ENCODE peak calls at places on chromosomes 2 and 18, in ten cellular contexts. M is upper lobe of left lung, B is ovary, V is neural progenitor cell, R is kidney, F is Caco-2, C is right lobe of liver, Q is hepatocyte, N is astrocyte, A is right atrium auricular region. O is an unnamed sample. For H3K9me3, the result is how much of the 10 kb centered on the place peaks cover.

GRCh38 chr2:175037941-175038340 is 32.8 kb upstream of the CHN1 start:
- DNase-seq in C (no peak), R (no peak), F (no peak), N (no peak), M (no peak), A (no peak), B (no peak), V (no peak), Q (no peak), O (no peak)

GRCh38 chr2:208182835-208183234 is 7.0 kb downstream of the C2orf80 start:
- DNase-seq in M (no peak), C (no peak), A (no peak), V (no peak), N (no peak), B (no peak), F (no peak), R (no peak), Q (no peak), O (no peak)

GRCh38 chr18:24013061-24013460 is 1.5 kb upstream of the TTC39C start:
- DNase-seq in V (no peak), M (no peak), F (no peak), N (no peak), Q (no peak), A (no peak), R (no peak), B (no peak), C (no peak), O (no peak)

GRCh38 chr2:11123856-11124759 is 31.2 kb upstream of the SLC66A3 start:
- DNase-seq in F (peak), C (peak), B (no peak), V (peak), R (no peak), Q (peak), N (no peak), M (peak), A (no peak), O (peak)

GRCh38 chr18:48841381-48842258 is 109.1 kb downstream of the SMAD7 start:
- DNase-seq in M (peak), R (peak), V (no peak), N (no peak), A (peak), Q (peak), F (peak), B (peak), C (peak), O (no peak)

GRCh38 chr2:111178730-111179405 is 58.2 kb downstream of the BCL2L11 start:
- DNase-seq in C (peak), M (no peak), V (no peak), N (peak), R (no peak), B (no peak), F (peak), A (no peak), Q (peak), O (no peak)

GRCh38 chr18:36446059-36446458 is 148.5 kb downstream of the FHOD3 start:
- DNase-seq in R (no peak), A (no peak), V (no peak), N (no peak), M (no peak), Q (no peak), C (no peak), F (no peak), B (no peak), O (no peak)

GRCh38 chr2:109129356-109129920 is 433 bp downstream of the SH3RF3 start:
- DNase-seq in C (peak), R (peak), Q (peak), V (peak), M (peak), N (peak), A (no peak), B (peak), F (no peak), O (no peak)

GRCh38 chr2:239230318-239231052 is 170.3 kb downstream of the HDAC4 start:
- DNase-seq in V (no peak), F (no peak), R (no peak), A (no peak), Q (no peak), C (peak), M (peak), N (no peak), B (no peak), O (no peak)

GRCh38 chr2:205837663-205838062 is 155.4 kb downstream of the NRP2 start:
- DNase-seq in B (no peak), F (no peak), C (no peak), V (no peak), R (no peak), M (no peak), A (no peak), N (peak), Q (no peak), O (no peak)

GRCh38 chr2:32806857-32807256 is 139.9 kb upstream of the LTBP1 start:
- DNase-seq in R (no peak), C (no peak), M (no peak), Q (no peak), B (no peak), A (no peak), F (no peak), N (no peak), V (no peak), O (no peak)

GRCh38 chr2:215635071-215635787 is 199.4 kb upstream of the FN1 start:
- DNase-seq in A (no peak), C (no peak), F (no peak), N (no peak), V (no peak), R (no peak), M (no peak), Q (no peak), B (no peak), O (no peak)

GRCh38 chr2:41101281-41101680 is 649.4 kb upstream of the SLC8A1 start:
- DNase-seq in C (no peak), F (no peak), M (no peak), V (no peak), N (no peak), Q (no peak), B (no peak), R (no peak), A (no peak), O (no peak)

GRCh38 chr2:236753611-236754010 is 184.0 kb downstream of the ACKR3 start:
- DNase-seq in V (peak), R (no peak), M (no peak), N (no peak), C (no peak), A (no peak), F (no peak), B (no peak), Q (no peak), O (no peak)

GRCh38 chr2:149365826-149366583 is 35.6 kb downstream of the LYPD6 start:
- DNase-seq in Q (peak), F (no peak), A (no peak), B (no peak), V (no peak), C (peak), R (no peak), M (no peak), N (peak), O (no peak)

GRCh38 chr2:121541495-121541894 is 10.8 kb downstream of the RNU4ATAC start:
- DNase-seq in C (no peak), N (no peak), R (no peak), B (no peak), V (no peak), Q (no peak), A (no peak), M (no peak), F (no peak), O (no peak)

GRCh38 chr2:169165791-169166190 is 96.4 kb downstream of the DHRS9 start:
- DNase-seq in V (no peak), A (no peak), Q (no peak), M (no peak), N (no peak), C (no peak), F (no peak), B (no peak), R (no peak), O (no peak)

GRCh38 chr18:11260963-11261441 is 111.6 kb upstream of the PIEZO2 start:
- DNase-seq in C (no peak), F (no peak), B (no peak), V (peak), R (no peak), N (peak), M (no peak), A (no peak), Q (no peak), O (no peak)

GRCh38 chr2:126885701-126886121 is 13.0 kb upstream of the TEX51 start:
- DNase-seq in Q (no peak), F (no peak), M (peak), R (peak), C (peak), V (no peak), A (no peak), N (peak), B (peak), O (no peak)

GRCh38 chr2:191215666-191216065 is 29.5 kb upstream of the MYO1B start:
- DNase-seq in M (no peak), Q (no peak), R (no peak), V (no peak), F (no peak), C (no peak), B (no peak), A (no peak), N (no peak), O (no peak)

GRCh38 chr2:126858436-126858835 is 40.3 kb upstream of the TEX51 start:
- DNase-seq in M (no peak), Q (no peak), V (no peak), F (no peak), N (no peak), C (no peak), A (peak), R (no peak), B (no peak), O (no peak)

GRCh38 chr2:190507135-190507534 is 27.4 kb downstream of the NEMP2 start:
- DNase-seq in R (no peak), M (no peak), B (peak), N (no peak), F (no peak), A (no peak), V (no peak), C (no peak), Q (no peak), O (no peak)

GRCh38 chr2:172084734-172085459 is 410 bp upstream of the DLX1 start:
- DNase-seq in R (peak), M (peak), A (peak), V (peak), F (peak), C (peak), N (peak), Q (peak), B (no peak), O (peak)

GRCh38 chr2:24009680-24010476 is at the start of gene MFSD2B:
- DNase-seq in B (no peak), C (no peak), R (no peak), N (peak), V (peak), M (peak), F (no peak), A (no peak), Q (no peak), O (no peak)

GRCh38 chr2:84796798-84797197 is 84.1 kb downstream of the TRABD2A start:
- DNase-seq in R (no peak), Q (no peak), M (no peak), N (no peak), C (no peak), V (no peak), F (no peak), A (no peak), B (no peak), O (no peak)

GRCh38 chr2:146537477-146537876 is 1307.4 kb upstream of the ACVR2A start:
- DNase-seq in Q (no peak), C (no peak), A (no peak), R (no peak), V (no peak), F (no peak), M (no peak), N (no peak), B (no peak), O (no peak)

GRCh38 chr2:113996826-113997599 is 107.1 kb downstream of the ACTR3 start:
- DNase-seq in M (no peak), Q (no peak), N (no peak), F (no peak), R (no peak), B (no peak), A (no peak), C (no peak), V (no peak), O (no peak)

GRCh38 chr2:172090947-172091625 is 5.8 kb downstream of the DLX1 start:
- DNase-seq in Q (no peak), F (no peak), M (no peak), R (no peak), C (no peak), V (peak), N (no peak), B (no peak), A (no peak), O (no peak)

GRCh38 chr2:88227446-88227845 is 57.3 kb downstream of the THNSL2 start:
- DNase-seq in M (no peak), B (no peak), F (no peak), Q (no peak), C (no peak), N (no peak), A (no peak), R (no peak), V (peak), O (no peak)

GRCh38 chr2:173775440-173775839 is 189.7 kb downstream of the SP3 start:
- DNase-seq in C (no peak), N (no peak), R (no peak), V (no peak), A (no peak), F (no peak), Q (no peak), M (no peak), B (no peak), O (no peak)

GRCh38 chr2:76491503-76491902 is 780.8 kb upstream of the GCFC2 start:
- DNase-seq in N (no peak), A (no peak), C (no peak), F (no peak), M (no peak), B (no peak), R (no peak), Q (no peak), V (no peak), O (no peak)

GRCh38 chr2:46780801-46781445 is 134.7 kb downstream of the MCFD2 start:
- DNase-seq in A (no peak), C (no peak), R (no peak), V (peak), M (peak), F (no peak), B (no peak), Q (peak), N (no peak), O (no peak)
- TF ChIP-seq CTCF in A (peak), C (no peak), R (no peak), V (peak), M (no peak), F (peak), B (no peak), Q (peak), N (no peak), O (no peak)

DNA sequence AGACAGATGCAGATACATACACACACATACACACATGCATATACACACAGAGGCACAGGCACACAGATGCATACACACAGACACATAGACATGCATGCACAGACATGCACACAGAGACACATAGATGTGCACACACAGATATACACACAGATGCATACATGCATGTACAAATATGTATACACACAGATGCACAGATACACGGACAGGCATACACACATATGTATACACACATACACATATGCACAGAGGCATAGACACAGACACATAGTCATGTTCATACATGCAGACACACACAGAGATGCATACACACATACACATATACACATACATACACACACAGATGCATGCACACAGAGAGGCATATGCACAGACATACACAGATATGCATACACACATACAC is 437.3 kb upstream of the SMIM21 start:
- DNase-seq in R (no peak), N (no peak), B (no peak), F (no peak), Q (no peak), M (no peak), A (no peak), V (no peak), C (no peak), O (no peak)
- H3K9me3 ChIP-seq in R (under half), N (under half), B (under half), F (under half), Q (under half), M (under half), A (under half), V (under half), C (under half), O (under half)

GRCh38 chr18:5103286-5103685 is 93.8 kb downstream of the AKAIN1 start:
- DNase-seq in F (no peak), C (no peak), A (no peak), N (no peak), R (no peak), V (peak), M (no peak), B (no peak), Q (no peak), O (no peak)

GRCh38 chr18:5103693-5104092 is 93.4 kb downstream of the AKAIN1 start:
- DNase-seq in V (no peak), N (no peak), R (no peak), Q (no peak), A (no peak), B (no peak), M (no peak), F (no peak), C (no peak), O (no peak)

GRCh38 chr18:5104246-5104645 is 92.8 kb downstream of the AKAIN1 start:
- DNase-seq in F (no peak), N (no peak), V (peak), M (no peak), B (no peak), C (no peak), Q (no peak), R (no peak), A (no peak), O (no peak)

GRCh38 chr18:5107990-5108389 is 89.1 kb downstream of the AKAIN1 start:
- DNase-seq in Q (peak), M (no peak), B (no peak), N (no peak), A (no peak), C (no peak), F (no peak), R (no peak), V (peak), O (no peak)

GRCh38 chr18:5106730-5107129 is 90.3 kb downstream of the AKAIN1 start:
- DNase-seq in C (no peak), M (no peak), A (no peak), R (no peak), B (no peak), F (no peak), Q (no peak), V (peak), N (no peak), O (no peak)
- TF ChIP-seq CTCF in C (peak), M (no peak), A (no peak), R (no peak), B (no peak), F (peak), Q (peak), V (peak), N (no peak), O (peak)

DNA sequence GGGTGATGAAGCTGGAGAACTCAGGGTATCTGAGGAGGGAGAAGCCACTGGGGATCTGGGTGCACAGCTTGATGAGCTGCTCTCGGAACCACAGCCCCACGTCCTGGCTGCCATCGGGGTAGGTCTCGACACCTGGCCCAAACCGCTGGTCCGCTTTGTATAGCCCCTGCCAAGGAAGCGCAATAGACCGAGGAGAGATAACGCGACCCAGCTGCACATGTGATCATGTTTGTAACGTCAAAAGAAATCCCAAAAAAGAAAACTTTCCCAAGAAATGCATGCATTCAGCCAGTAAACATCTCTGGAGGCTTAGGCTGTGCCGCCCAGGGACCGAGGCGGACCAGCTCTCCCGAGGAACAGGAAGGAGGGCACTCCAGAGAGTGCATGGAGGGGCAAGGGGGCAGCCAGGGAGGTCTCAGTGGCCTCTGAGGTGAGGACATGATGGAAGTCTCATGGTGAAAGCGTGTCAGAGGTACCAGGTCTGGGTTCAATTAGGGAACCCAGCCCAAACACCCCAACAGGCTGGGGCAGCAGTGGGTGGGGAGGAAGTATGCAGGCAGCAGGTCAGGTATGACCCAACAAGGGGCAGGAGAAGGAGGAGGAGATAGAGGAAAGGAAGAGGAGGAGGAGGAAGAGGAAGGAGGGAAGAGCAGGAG is 28.3 kb downstream of the ANKMY1 start:
- DNase-seq in V (no peak), F (no peak), R (peak), A (no peak), Q (no peak), N (no peak), C (no peak), B (no peak), M (no peak), O (no peak)
- H3K9me3 ChIP-seq in V (under half), F (under half), R (under half), A (under half), Q (under half), N (under half), C (under half), B (under half), M (under half), O (under half)

DNA sequence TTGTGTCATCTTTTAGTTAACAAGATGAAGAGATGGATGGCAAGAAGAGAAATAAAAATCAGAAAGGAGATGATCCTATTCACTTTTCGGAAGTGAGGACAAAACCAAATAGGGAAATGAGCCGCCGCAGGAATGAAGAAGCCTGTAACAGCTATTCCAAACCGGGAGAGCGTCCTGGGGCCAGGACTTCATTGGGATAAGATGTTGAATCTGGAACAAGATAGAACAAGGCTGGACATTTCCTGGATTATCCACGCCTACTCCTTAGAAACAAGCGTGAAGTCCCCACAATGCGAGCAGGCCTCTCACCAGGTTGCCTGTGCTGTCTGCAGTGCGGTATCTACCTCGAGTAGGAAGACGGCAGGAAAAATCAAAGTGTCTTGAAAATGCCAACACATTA is 23.4 kb downstream of the ADI1 start:
- DNase-seq in C (no peak), N (no peak), M (no peak), B (no peak), Q (no peak), F (no peak), A (peak), R (no peak), V (no peak), O (no peak)
- TF ChIP-seq CTCF in C (no peak), N (no peak), M (no peak), B (no peak), Q (no peak), F (no peak), A (no peak), R (no peak), V (no peak), O (no peak)

DNA sequence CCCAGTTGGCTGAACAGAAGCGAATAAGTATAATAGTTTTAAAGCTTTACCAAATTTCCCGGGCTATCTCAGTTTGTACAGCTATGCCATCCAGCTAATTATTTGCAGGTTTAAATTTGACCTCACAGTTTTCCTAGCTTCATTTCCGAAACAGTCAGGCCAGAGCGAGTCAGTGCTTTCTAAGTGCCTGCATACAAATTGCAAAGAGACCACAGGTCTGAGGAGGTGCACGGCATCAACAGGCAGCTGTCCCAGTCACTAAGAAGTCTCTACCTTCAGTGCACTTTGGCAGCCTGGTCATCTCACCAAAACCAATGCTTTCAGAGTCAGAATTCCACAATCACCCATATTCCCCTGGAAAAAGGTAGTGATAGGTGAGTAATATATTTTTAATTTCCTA is 51.9 kb downstream of the LAMA1 start:
- DNase-seq in B (no peak), A (no peak), R (no peak), V (no peak), Q (no peak), F (no peak), C (no peak), M (no peak), N (no peak), O (no peak)
- H3K9me3 ChIP-seq in B (under half), A (under half), R (under half), V (under half), Q (under half), F (under half), C (under half), M (under half), N (under half), O (under half)

GRCh38 chr2:129748653-129749052 is 230.8 kb upstream of the RAB6C start:
- DNase-seq in B (no peak), Q (peak), N (no peak), F (peak), A (no peak), M (no peak), V (peak), R (no peak), C (no peak), O (no peak)
- TF ChIP-seq CTCF in B (no peak), Q (peak), N (no peak), F (peak), A (no peak), M (no peak), V (peak), R (peak), C (no peak), O (no peak)

O was measured in CD4-positive, alpha-beta T cell.